ENCODE peak calls at places on chromosome 3, in four cellular contexts. F, S, N and U are unnamed samples.

GRCh38 chr3:75737831-75738493 is 47.4 kb downstream of the ZNF717 start:
- DNase-seq in N (no peak), F (no peak), S (no peak), U (peak; percentile 1)

GRCh38 chr3:161423911-161424522 is 52.7 kb upstream of the SPTSSB start:
- DNase-seq in N (peak; percentile 42), F (peak; percentile 53), S (no peak), U (peak; percentile 64)

GRCh38 chr3:111594205-111594604 is 941 bp downstream of the ZBED2 start:
- DNase-seq in N (peak; percentile 30), F (peak; percentile 72), S (no peak), U (peak; percentile 75)

GRCh38 chr3:141077631-141078030 is 26.5 kb downstream of the SPSB4 start:
- DNase-seq in F (no peak), N (no peak), S (no peak), U (no peak)

GRCh38 chr3:158568784-158569183 is 2.2 kb upstream of the MLF1 start:
- DNase-seq in S (no peak), N (no peak), F (peak; percentile 24), U (peak; percentile 18)

GRCh38 chr3:99716463-99716995 is 78.1 kb downstream of the COL8A1 start:
- DNase-seq in N (no peak), F (no peak), S (no peak), U (no peak)

GRCh38 chr3:56323986-56324420 is 144.3 kb downstream of the ERC2 start:
- DNase-seq in N (no peak), F (peak; percentile 8), S (peak; percentile 50), U (peak; percentile 76)

GRCh38 chr3:192482809-192483208 is 244.5 kb downstream of the FGF12 start:
- DNase-seq in N (no peak), F (no peak), S (no peak), U (peak; percentile 27)

GRCh38 chr3:186821429-186822367 is 15.4 kb upstream of the RFC4 start:
- DNase-seq in N (peak; percentile 52), F (no peak), S (no peak), U (peak; percentile 78)

GRCh38 chr3:151200586-151200985 is 2.4 kb downstream of the GPR171 start:
- DNase-seq in N (no peak), F (no peak), S (no peak), U (no peak)

GRCh38 chr3:151037746-151038145 is 47.7 kb upstream of the MED12L start:
- DNase-seq in N (no peak), S (no peak), F (peak; percentile 74), U (peak; percentile 70)

GRCh38 chr3:72629191-72629611 is 219.0 kb downstream of the SHQ1 start:
- DNase-seq in N (peak; percentile 56), S (no peak), F (peak; percentile 62), U (peak; percentile 69)

GRCh38 chr3:183328823-183329222 is 75.8 kb downstream of the B3GNT5 start:
- DNase-seq in S (no peak), F (peak; percentile 50), N (no peak), U (peak; percentile 46)

GRCh38 chr3:121719423-121719822 is 30.1 kb downstream of the GOLGB1 start:
- DNase-seq in N (no peak), F (no peak), S (no peak), U (no peak)

GRCh38 chr3:146636881-146637280 is 31.7 kb upstream of the PLSCR5 start:
- DNase-seq in F (no peak), N (no peak), S (no peak), U (no peak)

GRCh38 chr3:186476044-186476468 is 68.1 kb downstream of the CRYGS start:
- DNase-seq in N (no peak), F (peak; percentile 17), S (peak; percentile 87), U (peak; percentile 7)

GRCh38 chr3:120284702-120285507 is at the start of gene GPR156:
- DNase-seq in F (peak; percentile 33), N (peak; percentile 22), S (no peak), U (peak; percentile 20)

GRCh38 chr3:132034097-132034485 is 723 bp downstream of the CPNE4 start:
- DNase-seq in N (peak; percentile 9), S (no peak), F (no peak), U (no peak)

GRCh38 chr3:132038198-132038825 is 3.5 kb upstream of the CPNE4 start:
- DNase-seq in N (peak; percentile 15), F (peak; percentile 23), S (no peak), U (peak; percentile 59)

GRCh38 chr3:132033471-132033870 is 1.3 kb downstream of the CPNE4 start:
- DNase-seq in N (peak; percentile 8), F (no peak), S (no peak), U (no peak)

GRCh38 chr3:132032959-132033358 is 1.9 kb downstream of the CPNE4 start:
- DNase-seq in S (peak; percentile 17), F (no peak), N (no peak), U (no peak)

GRCh38 chr3:132034486-132035464 is at the start of gene CPNE4:
- DNase-seq in N (peak; percentile 85), F (peak; percentile 78), S (peak; percentile 82), U (peak; percentile 87)
- TF ChIP-seq CTCF in N (peak; percentile 50), F (peak; percentile 77), S (peak; percentile 64), U (peak; percentile 91)

GRCh38 chr3:8635625-8636024 is 9.0 kb downstream of the SSUH2 start:
- DNase-seq in S (no peak), N (no peak), F (no peak), U (no peak)
- TF ChIP-seq CTCF in S (no peak), N (no peak), F (no peak), U (no peak)

GRCh38 chr3:82165266-82165665 is 403.8 kb upstream of the GBE1 start:
- DNase-seq in F (no peak), S (no peak), N (no peak), U (no peak)

DNA sequence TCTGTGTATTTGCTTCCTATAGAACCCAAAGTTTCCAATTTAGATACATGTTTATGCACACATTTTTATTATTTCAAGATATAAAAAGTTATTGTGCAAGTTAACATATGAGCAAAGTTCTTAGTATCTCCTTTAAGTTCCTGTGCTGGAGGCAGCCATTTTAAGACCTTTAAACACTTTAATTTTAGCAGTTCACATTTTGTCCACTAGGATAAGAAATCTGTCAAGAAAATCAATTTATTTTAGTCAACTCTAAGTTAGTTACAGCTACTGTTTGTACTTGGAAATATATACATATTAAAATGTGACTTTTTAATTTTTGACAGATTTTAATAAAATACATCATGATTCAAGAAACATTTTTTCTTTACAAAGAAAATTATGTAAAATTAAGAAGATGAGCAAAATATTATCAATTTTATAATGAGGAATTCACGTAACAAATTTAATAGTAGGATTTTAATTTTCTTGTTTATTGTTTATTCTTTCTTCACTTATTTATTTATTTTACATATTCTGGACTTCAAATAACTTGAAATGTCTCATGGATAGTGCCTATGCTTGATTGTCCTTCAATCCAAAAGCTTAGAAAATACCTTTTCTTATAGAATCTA is 402.6 kb upstream of the GBE1 start:
- DNase-seq in F (no peak), S (no peak), N (no peak), U (peak; percentile 6)
- TF ChIP-seq CTCF in F (no peak), S (peak; percentile 46), N (no peak), U (peak; percentile 18)

GRCh38 chr3:38281895-38282686 is at the start of gene SLC22A14:
- DNase-seq in S (no peak), N (no peak), F (no peak), U (no peak)
- TF ChIP-seq CTCF in S (no peak), N (peak; percentile 10), F (no peak), U (no peak)

GRCh38 chr3:103295974-103296570 is 861.3 kb downstream of the ZPLD1 start:
- DNase-seq in N (no peak), F (no peak), S (no peak), U (peak; percentile 23)
- TF ChIP-seq CTCF in N (peak; percentile 32), F (peak; percentile 57), S (peak; percentile 33), U (peak; percentile 46)

GRCh38 chr3:114411811-114412803 is 118.3 kb downstream of the TIGIT start:
- DNase-seq in S (no peak), F (peak; percentile 44), N (no peak), U (peak; percentile 66)
- TF ChIP-seq CTCF in S (no peak), F (no peak), N (peak; percentile 26), U (no peak)

GRCh38 chr3:46892285-46893145 is 15.0 kb downstream of the PTH1R start:
- DNase-seq in N (no peak), S (peak; percentile 80), F (peak; percentile 64), U (peak; percentile 31)
- TF ChIP-seq CTCF in N (no peak), S (no peak), F (peak; percentile 8), U (no peak)

DNA sequence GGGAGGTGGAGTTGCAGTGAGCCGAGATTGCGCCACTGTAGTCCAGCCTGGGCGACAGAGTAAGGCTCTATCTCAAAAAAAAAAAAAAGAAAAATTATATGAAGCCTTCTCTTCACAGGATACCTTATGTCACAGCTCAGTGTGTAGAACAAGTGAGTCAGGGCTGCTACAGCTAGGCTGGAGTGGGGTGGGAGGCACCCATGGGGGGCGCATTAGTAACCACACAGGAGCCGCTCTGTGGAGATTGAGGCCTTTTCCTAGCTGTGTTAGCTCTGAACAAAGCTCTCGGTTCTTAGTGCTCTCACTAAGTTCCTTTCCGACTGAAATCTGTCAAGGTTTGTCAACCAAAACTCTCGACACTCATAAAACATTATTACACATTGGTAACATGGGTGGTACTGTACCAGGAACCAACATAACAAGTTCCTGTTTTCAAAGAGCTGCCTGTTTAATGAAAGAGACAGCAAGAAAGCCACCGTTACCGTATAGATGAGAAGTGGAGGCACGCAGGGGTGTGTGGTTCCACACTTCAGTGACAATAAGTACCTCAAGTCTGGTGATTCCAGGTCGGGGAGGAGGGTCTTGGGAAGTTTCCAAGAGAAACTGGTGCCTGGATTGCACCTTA is 4.4 kb downstream of the LRRC31 start:
- DNase-seq in F (no peak), S (no peak), N (no peak), U (no peak)
- TF ChIP-seq CTCF in F (no peak), S (no peak), N (no peak), U (no peak)

GRCh38 chr3:128503164-128503651 is 10.2 kb upstream of the GATA2 start:
- DNase-seq in F (no peak), N (no peak), S (no peak), U (peak; percentile 28)
- TF ChIP-seq CTCF in F (no peak), N (no peak), S (no peak), U (peak; percentile 15)

GRCh38 chr3:170978335-170978745 is 48.2 kb downstream of the SLC2A2 start:
- DNase-seq in F (no peak), S (no peak), N (no peak), U (no peak)

GRCh38 chr3:170977911-170978310 is 48.6 kb downstream of the SLC2A2 start:
- DNase-seq in F (no peak), N (no peak), S (no peak), U (peak; percentile 27)

GRCh38 chr3:170982733-170983132 is 43.8 kb downstream of the SLC2A2 start:
- DNase-seq in S (no peak), F (no peak), N (peak; percentile 37), U (no peak)

GRCh38 chr3:170976190-170976519 is 50.4 kb downstream of the SLC2A2 start:
- DNase-seq in F (no peak), S (no peak), N (no peak), U (no peak)

DNA sequence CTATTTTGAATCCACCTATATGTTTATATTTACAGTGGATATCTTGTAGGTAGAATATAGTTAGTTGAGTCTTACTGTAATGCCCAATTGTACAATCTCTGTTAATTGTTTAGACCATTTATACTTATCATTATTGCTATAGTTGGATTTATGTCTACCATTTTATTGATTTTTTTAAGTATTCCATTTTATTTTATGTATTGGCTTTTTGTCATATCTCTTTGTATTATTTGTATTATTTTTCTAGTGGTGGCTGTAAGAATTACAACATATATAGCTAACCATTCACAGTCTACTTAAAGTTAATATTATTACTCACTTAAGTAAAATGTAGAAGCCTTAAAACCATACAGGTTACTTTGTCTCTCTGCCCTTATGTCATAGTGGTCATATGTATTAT is 46.1 kb downstream of the SLC2A2 start:
- DNase-seq in S (no peak), N (no peak), F (no peak), U (no peak)
- TF ChIP-seq CTCF in S (no peak), N (no peak), F (peak; percentile 16), U (no peak)